ENCODE peak calls at places on chromosomes 5 and 9, in nine cellular contexts. G, Q, E, A, X, J, H, Y and L are unnamed samples.

GRCh38 chr9:118318770-118319443 is 614.7 kb downstream of the TLR4 start:
- DNase-seq in G (no peak), Q (no peak), E (no peak), A (no peak), X (no peak), J (no peak), H (no peak), Y (no peak), L (peak)

GRCh38 chr9:137138701-137139467 is at the start of gene GRIN1:
- DNase-seq in G (peak), Q (no peak), E (no peak), A (no peak), X (no peak), J (peak), H (no peak), Y (no peak), L (no peak)

GRCh38 chr5:137361275-137361674 is 137.9 kb downstream of the SPOCK1 start:
- DNase-seq in G (no peak), Q (no peak), E (no peak), A (no peak), X (no peak), J (no peak), H (no peak), Y (no peak), L (no peak)

GRCh38 chr5:143376911-143377838 is 26.3 kb downstream of the NR3C1 start:
- DNase-seq in G (no peak), Q (no peak), E (no peak), A (no peak), X (no peak), J (no peak), H (no peak), Y (no peak), L (peak)

GRCh38 chr5:119397518-119398380 is 41.9 kb downstream of the TNFAIP8 start:
- DNase-seq in G (no peak), Q (no peak), E (no peak), A (no peak), X (no peak), J (no peak), H (no peak), Y (no peak), L (no peak)

GRCh38 chr5:57414857-57415256 is 67.8 kb downstream of the ACTBL2 start:
- DNase-seq in G (no peak), Q (no peak), E (no peak), A (no peak), X (no peak), J (no peak), H (no peak), Y (no peak), L (no peak)

GRCh38 chr9:122058051-122058450 is 35.1 kb downstream of the TTLL11 start:
- DNase-seq in G (no peak), Q (no peak), E (no peak), A (no peak), X (no peak), J (no peak), H (no peak), Y (no peak), L (no peak)

GRCh38 chr9:120935383-120935857 is 8.8 kb upstream of the TRAF1 start:
- DNase-seq in G (peak), Q (peak), E (peak), A (peak), X (peak), J (no peak), H (peak), Y (peak), L (peak)

GRCh38 chr9:87793292-87793691 is 67.4 kb downstream of the CTSL start:
- DNase-seq in G (peak), Q (no peak), E (no peak), A (no peak), X (no peak), J (no peak), H (no peak), Y (no peak), L (peak)

GRCh38 chr5:135063511-135064234 is 29.6 kb upstream of the PITX1 start:
- DNase-seq in G (peak), Q (no peak), E (no peak), A (peak), X (no peak), J (no peak), H (no peak), Y (no peak), L (no peak)

GRCh38 chr9:86668488-86668887 is 278.8 kb downstream of the GAS1 start:
- DNase-seq in G (no peak), Q (no peak), E (no peak), A (no peak), X (no peak), J (no peak), H (no peak), Y (no peak), L (no peak)

GRCh38 chr9:127076860-127077657 is 45.4 kb downstream of the ANGPTL2 start:
- DNase-seq in G (no peak), Q (no peak), E (no peak), A (peak), X (no peak), J (no peak), H (no peak), Y (no peak), L (peak)

GRCh38 chr9:137476856-137477255 is 17.7 kb upstream of the NSMF start:
- DNase-seq in G (no peak), Q (no peak), E (no peak), A (peak), X (no peak), J (no peak), H (no peak), Y (no peak), L (no peak)

GRCh38 chr9:97633859-97634485 is 351 bp downstream of the NCBP1 start:
- DNase-seq in G (no peak), Q (no peak), E (no peak), A (no peak), X (no peak), J (no peak), H (no peak), Y (no peak), L (no peak)
- TF ChIP-seq POLR2A in G (no peak), Q (no peak), E (no peak), A (no peak), X (no peak), J (no peak), H (no peak), Y (no peak), L (no peak)

GRCh38 chr5:35229076-35230042 is 928 bp downstream of the PRLR start:
- DNase-seq in G (no peak), Q (peak), E (no peak), A (no peak), X (no peak), J (peak), H (no peak), Y (peak), L (no peak)

GRCh38 chr5:35233121-35233520 is 2.8 kb upstream of the PRLR start:
- DNase-seq in G (no peak), Q (no peak), E (no peak), A (no peak), X (no peak), J (no peak), H (no peak), Y (no peak), L (no peak)

GRCh38 chr5:35228304-35228703 is 2.0 kb downstream of the PRLR start:
- DNase-seq in G (no peak), Q (no peak), E (no peak), A (no peak), X (no peak), J (no peak), H (no peak), Y (no peak), L (no peak)

GRCh38 chr5:35232124-35232523 is 1.8 kb upstream of the PRLR start:
- DNase-seq in G (no peak), Q (no peak), E (no peak), A (no peak), X (no peak), J (no peak), H (no peak), Y (no peak), L (no peak)

GRCh38 chr5:35230043-35230611 is at the start of gene PRLR:
- DNase-seq in G (no peak), Q (peak), E (peak), A (peak), X (no peak), J (peak), H (no peak), Y (peak), L (no peak)
- TF ChIP-seq POLR2A in G (no peak), Q (peak), E (peak), A (no peak), X (no peak), J (no peak), H (no peak), Y (no peak), L (no peak)

GRCh38 chr9:36845844-36846243 is 188.2 kb downstream of the PAX5 start:
- DNase-seq in G (no peak), Q (no peak), E (no peak), A (no peak), X (no peak), J (no peak), H (no peak), Y (no peak), L (no peak)

GRCh38 chr9:36843964-36844363 is 190.1 kb downstream of the PAX5 start:
- DNase-seq in G (no peak), Q (no peak), E (no peak), A (no peak), X (no peak), J (no peak), H (no peak), Y (no peak), L (no peak)

GRCh38 chr9:36840895-36841536 is 193.1 kb downstream of the PAX5 start:
- DNase-seq in G (no peak), Q (no peak), E (no peak), A (no peak), X (no peak), J (no peak), H (no peak), Y (no peak), L (no peak)

GRCh38 chr9:36844961-36845360 is 189.1 kb downstream of the PAX5 start:
- DNase-seq in G (no peak), Q (no peak), E (no peak), A (no peak), X (no peak), J (no peak), H (no peak), Y (no peak), L (no peak)

GRCh38 chr9:36842560-36843530 is 191.2 kb downstream of the PAX5 start:
- DNase-seq in G (no peak), Q (no peak), E (no peak), A (no peak), X (no peak), J (no peak), H (no peak), Y (no peak), L (no peak)
- TF ChIP-seq POLR2A in G (no peak), Q (no peak), E (no peak), A (no peak), X (no peak), J (no peak), H (no peak), Y (no peak), L (no peak)

GRCh38 chr5:181160144-181160754 is 12.9 kb downstream of the OR2V2 start:
- DNase-seq in G (peak), Q (peak), E (peak), A (peak), X (no peak), J (peak), H (no peak), Y (no peak), L (no peak)
- TF ChIP-seq POLR2A in G (peak), Q (no peak), E (peak), A (no peak), X (peak), J (peak), H (no peak), Y (no peak), L (no peak)

GRCh38 chr5:74640450-74641013 is at the start of gene ENC1:
- DNase-seq in G (peak), Q (peak), E (peak), A (peak), X (peak), J (peak), H (no peak), Y (peak), L (peak)
- TF ChIP-seq POLR2A in G (no peak), Q (peak), E (peak), A (no peak), X (peak), J (peak), H (no peak), Y (no peak), L (peak)

DNA sequence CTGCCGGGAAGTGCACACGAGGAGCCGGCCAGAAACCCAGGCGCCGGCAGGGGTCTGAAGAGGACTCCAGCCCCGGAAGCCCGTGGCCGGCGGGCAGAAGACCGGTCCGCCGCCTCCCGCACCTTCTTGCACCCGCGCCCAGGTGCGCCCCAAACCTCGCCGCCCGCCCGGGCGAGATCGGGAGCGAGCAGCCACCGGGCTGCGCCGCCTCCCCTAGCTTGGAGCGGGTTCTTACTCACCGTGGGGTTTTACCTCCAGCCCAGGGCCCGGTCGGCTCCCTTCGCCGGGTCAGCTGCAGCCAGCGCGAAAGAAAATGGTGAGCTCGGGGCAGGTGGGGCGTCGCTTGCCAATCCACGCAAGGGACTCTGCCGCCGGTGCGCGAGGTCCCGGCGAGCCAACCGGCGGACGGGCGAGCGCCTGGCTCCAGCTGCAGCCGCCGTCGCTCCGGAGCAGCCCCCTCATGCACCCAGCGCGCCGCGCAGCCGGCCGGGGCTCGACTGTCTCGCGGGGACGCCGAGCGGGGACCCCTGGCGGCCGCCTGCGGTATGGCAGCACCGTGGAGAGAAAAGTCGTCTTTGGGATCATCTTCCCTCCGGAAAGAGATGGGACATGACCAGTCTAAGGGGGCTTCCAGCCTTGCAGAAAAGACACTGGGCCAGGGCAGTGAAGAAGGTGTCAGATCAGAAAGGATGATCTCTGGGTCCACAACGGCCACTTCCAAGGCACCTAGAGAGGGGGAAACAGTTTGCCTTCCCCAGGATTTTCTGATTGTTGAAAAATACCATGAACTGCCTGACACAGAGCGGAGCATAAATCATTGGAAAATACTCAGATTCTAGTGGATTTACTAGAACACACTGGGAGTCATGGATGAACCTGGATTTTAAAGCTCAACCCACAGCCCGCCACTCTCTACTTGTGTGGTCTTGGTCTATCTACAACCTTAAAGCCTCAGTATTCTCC is at the start of gene MOB3B:
- DNase-seq in G (peak), Q (peak), E (peak), A (peak), X (peak), J (peak), H (no peak), Y (peak), L (peak)
- TF ChIP-seq POLR2A in G (no peak), Q (no peak), E (peak), A (no peak), X (peak), J (peak), H (no peak), Y (no peak), L (no peak)